ENCODE peak calls at places on chromosomes 4 and X, in eight cellular contexts. K is CD4-positive, alpha-beta T cell; M is GM23248; Q is lower lobe of right lung; O is cardiac muscle cell; W is foreskin fibroblast; E is nephron progenitor cell; B is neural crest cell. R is an unnamed sample.

GRCh38 chr4:52701207-52701606 is 42.1 kb upstream of the USP46 start:
- DNase-seq in K (no peak), M (no peak), Q (no peak), O (no peak), W (no peak), E (no peak), B (no peak), R (no peak)

GRCh38 chrX:149521438-149521837 is 16.3 kb upstream of the IDS start:
- DNase-seq in K (no peak), M (no peak), Q (no peak), O (no peak), W (no peak), E (no peak), B (no peak), R (no peak)

GRCh38 chr4:138182838-138183426 is 59.2 kb downstream of the SLC7A11 start:
- DNase-seq in K (no peak), M (peak), Q (no peak), O (peak), W (peak), E (peak), B (peak), R (no peak)

GRCh38 chr4:165031436-165032211 is at the start of gene TRIM60:
- DNase-seq in K (no peak), M (no peak), Q (no peak), O (no peak), W (no peak), E (no peak), B (no peak), R (no peak)

GRCh38 chrX:40153335-40154221 is 55.8 kb upstream of the BCOR start:
- DNase-seq in K (peak), M (peak), Q (peak), O (peak), W (peak), E (peak), B (peak), R (peak)

GRCh38 chr4:8506373-8507250 is 66.0 kb downstream of the TRMT44 start:
- DNase-seq in K (no peak), M (peak), Q (no peak), O (peak), W (peak), E (no peak), B (no peak), R (peak)

GRCh38 chrX:627510-627964 is 3.1 kb upstream of the SHOX start:
- DNase-seq in K (no peak), M (no peak), Q (no peak), O (no peak), W (peak), E (no peak), B (no peak), R (no peak)

GRCh38 chr4:5156677-5157076 is 105.4 kb downstream of the STK32B start:
- DNase-seq in K (no peak), M (no peak), Q (no peak), O (no peak), W (no peak), E (no peak), B (no peak), R (no peak)

GRCh38 chrX:43068639-43069038 is 290.7 kb upstream of the PPP1R2C start:
- DNase-seq in K (no peak), M (no peak), Q (no peak), O (no peak), W (no peak), E (no peak), B (no peak), R (no peak)

GRCh38 chr4:5691491-5692132 is 16.7 kb downstream of the EVC2 start:
- DNase-seq in K (no peak), M (no peak), Q (no peak), O (no peak), W (no peak), E (no peak), B (no peak), R (no peak)

GRCh38 chr4:125735107-125735506 is 420.4 kb downstream of the FAT4 start:
- DNase-seq in K (no peak), M (peak), Q (no peak), O (peak), W (peak), E (peak), B (no peak), R (no peak)